ENCODE peak calls at places on chromosomes 12 and 14, in six cellular contexts. O is K562, T is H1, A is HepG2, V is GM12891, K is GM12878. L is an unnamed sample.

GRCh38 chr12:102957339-102958050 is at the start of gene ASCL1:
- DNase-seq in O (no peak), T (peak), A (no peak), V (no peak), K (no peak), L (no peak)

GRCh38 chr12:76449572-76449971 is 101.4 kb upstream of the BBS10 start:
- DNase-seq in O (no peak), T (no peak), A (no peak), V (no peak), K (no peak), L (no peak)

GRCh38 chr12:96049096-96049495 is 13.7 kb upstream of the LTA4H start:
- DNase-seq in O (no peak), T (no peak), A (no peak), V (no peak), K (no peak), L (no peak)

GRCh38 chr12:123070267-123071081 is 80.4 kb downstream of the PITPNM2 start:
- DNase-seq in O (no peak), T (no peak), A (no peak), V (no peak), K (no peak), L (no peak)

GRCh38 chr12:65634626-65635331 is 189.5 kb upstream of the HMGA2 start:
- DNase-seq in O (no peak), T (no peak), A (peak), V (no peak), K (no peak), L (no peak)

GRCh38 chr14:63155511-63156189 is 48.6 kb upstream of the RHOJ start:
- DNase-seq in O (no peak), T (no peak), A (no peak), V (no peak), K (no peak), L (no peak)

GRCh38 chr12:121678721-121679300 is 9.4 kb upstream of the MORN3 start:
- DNase-seq in O (peak), T (no peak), A (no peak), V (no peak), K (no peak), L (no peak)

GRCh38 chr14:67722293-67722692 is 20.6 kb downstream of the RDH12 start:
- DNase-seq in O (no peak), T (no peak), A (no peak), V (no peak), K (no peak), L (no peak)

GRCh38 chr14:105144666-105145380 is 23.8 kb downstream of the JAG2 start:
- DNase-seq in O (no peak), T (peak), A (no peak), V (peak), K (no peak), L (no peak)

DNA sequence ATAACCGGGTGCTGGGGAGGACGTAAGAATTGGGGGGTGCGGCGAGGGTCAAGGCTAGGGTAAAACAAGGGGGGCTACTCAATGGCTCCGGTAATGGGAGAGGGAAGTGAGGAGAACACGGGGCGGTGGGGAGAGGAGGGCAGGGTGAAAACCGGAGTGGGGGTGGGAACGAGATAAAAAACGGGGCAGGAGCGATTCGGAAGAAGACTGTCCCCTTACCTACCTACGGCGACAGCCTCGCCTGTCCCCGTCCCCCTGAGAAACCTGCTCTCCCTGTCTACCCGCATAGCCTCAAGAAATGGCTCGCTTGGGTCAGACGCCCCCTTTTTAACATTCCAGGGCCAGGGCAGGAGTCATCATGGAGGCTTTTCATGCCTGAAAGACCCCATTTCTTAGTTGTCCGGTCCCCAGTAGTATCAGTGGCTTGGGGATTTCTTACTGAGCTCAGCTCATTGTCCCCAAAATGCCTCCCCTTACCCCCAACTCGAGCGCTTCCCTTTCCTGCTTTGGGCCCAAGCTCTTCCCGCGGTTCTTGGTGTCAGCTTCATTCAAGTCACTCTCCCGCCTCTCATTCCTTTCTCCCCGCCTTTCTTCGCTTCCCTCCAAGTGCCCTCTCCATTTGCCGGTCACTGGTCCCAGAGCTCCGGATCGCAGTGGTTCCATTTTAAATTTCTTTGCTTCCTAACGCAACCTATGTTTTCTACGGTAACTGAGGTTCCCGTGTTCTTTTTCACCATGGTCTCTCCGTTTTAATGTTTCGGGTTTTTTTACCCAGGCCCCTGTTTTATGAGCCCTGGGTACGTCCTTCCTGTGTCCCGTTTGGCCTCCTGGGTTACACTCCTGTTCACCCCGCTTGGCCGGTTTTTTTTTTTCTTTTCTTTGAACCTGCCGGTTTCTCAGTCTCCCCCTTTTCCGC is 1.2 kb upstream of the WSB2 start:
- DNase-seq in O (peak), T (peak), A (no peak), V (peak), K (no peak), L (peak)
- TF ChIP-seq POLR2AphosphoS5 in O (peak), T (peak), A (no peak), V (peak), K (peak), L (peak)

GRCh38 chr12:53499261-53500118 is at the start of gene MAP3K12:
- DNase-seq in O (peak), T (peak), A (no peak), V (no peak), K (no peak), L (no peak)
- TF ChIP-seq POLR2A in O (no peak), T (no peak), A (no peak), V (no peak), K (peak), L (no peak)

DNA sequence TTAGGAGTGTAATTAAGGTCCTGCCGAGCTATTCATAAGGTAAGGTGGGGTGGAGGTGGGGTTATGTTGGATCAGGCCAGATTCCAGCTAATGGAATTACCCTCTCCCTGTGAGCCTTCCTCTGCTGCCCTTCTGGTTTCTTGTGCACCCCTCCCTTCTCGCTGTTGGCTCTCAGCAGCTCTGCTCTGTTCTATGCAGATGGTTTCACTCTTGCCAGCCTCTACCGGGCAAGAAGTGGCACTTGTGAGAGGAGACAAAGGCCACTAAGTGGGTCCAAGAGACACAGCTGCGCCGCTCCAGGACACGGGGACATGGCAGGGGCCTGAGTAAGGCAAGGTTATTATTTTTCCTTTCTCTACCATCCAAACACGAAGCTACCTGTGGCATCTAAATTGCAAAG is 334.4 kb downstream of the EMP1 start:
- DNase-seq in O (no peak), T (no peak), A (no peak), V (no peak), K (no peak), L (no peak)
- TF ChIP-seq TAF1 in O (no peak), T (no peak), A (no peak), V (no peak), K (no peak), L (no peak)

DNA sequence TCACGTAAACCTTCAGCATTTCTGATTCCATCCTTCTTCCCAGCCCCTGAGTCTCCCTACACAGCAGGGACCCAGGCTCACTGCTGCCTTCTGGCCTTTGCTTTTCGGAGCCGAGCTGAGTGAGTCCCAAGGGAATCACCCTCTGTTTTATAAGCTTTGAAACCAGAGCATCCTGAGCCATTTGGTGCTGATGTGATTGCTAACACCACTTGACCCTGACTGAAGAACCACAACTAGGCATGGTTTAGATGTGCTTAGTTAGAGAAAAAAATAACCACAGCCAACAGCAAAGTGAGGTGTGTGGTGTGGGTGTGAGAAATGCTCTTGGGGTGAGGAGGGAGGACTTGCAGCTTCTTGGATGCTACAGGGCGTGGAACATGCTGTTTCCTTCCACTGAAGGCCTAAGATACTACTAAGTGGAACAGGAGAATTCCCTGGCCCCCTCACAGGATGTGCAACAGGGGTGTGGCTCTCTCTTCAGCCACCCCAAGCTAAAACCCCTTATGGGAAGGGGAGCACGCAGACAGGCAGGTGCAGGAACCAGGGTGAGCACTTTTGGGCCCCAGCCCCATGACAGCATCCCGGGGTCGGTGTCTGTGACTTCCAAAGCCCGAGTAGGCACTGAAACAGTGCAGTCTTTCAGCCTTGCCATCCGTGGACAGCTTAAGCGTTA is at the start of gene TC2N:
- DNase-seq in O (no peak), T (no peak), A (no peak), V (no peak), K (no peak), L (no peak)
- TF ChIP-seq POLR2AphosphoS5 in O (no peak), T (no peak), A (no peak), V (no peak), K (no peak), L (no peak)

DNA sequence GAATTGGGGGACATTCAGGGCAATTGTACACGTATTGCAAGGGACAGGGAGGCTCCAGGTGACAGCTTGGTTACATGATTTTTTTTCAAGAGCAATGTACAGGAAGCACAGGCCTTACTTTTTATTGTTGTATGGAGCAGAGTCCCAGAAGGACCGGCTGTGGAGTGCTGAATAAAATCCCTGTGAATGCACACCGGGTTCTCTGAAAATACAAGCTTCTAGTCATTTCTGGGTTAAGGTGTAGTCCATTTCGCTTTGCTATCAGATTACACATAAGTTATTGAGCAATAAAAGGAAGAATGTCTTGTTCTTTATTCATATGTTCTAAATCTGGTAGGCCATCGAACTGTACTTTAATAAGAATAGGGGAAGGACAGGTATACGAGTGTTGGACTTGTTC is 52.2 kb downstream of the PDE3A start:
- DNase-seq in O (no peak), T (no peak), A (no peak), V (no peak), K (no peak), L (no peak)
- TF ChIP-seq POLR2A in O (no peak), T (no peak), A (no peak), V (no peak), K (no peak), L (no peak)

GRCh38 chr12:124278389-124279101 is 16.3 kb upstream of the RFLNA start:
- DNase-seq in O (no peak), T (no peak), A (peak), V (no peak), K (no peak), L (no peak)

GRCh38 chr12:124277394-124278222 is 17.3 kb upstream of the RFLNA start:
- DNase-seq in O (no peak), T (no peak), A (no peak), V (no peak), K (no peak), L (no peak)

GRCh38 chr12:124279315-124279714 is 15.6 kb upstream of the RFLNA start:
- DNase-seq in O (no peak), T (no peak), A (no peak), V (no peak), K (no peak), L (no peak)

GRCh38 chr12:124281309-124281708 is 13.6 kb upstream of the RFLNA start:
- DNase-seq in O (no peak), T (no peak), A (no peak), V (no peak), K (no peak), L (no peak)

GRCh38 chr12:124279846-124280360 is 15.0 kb upstream of the RFLNA start:
- DNase-seq in O (no peak), T (no peak), A (no peak), V (no peak), K (no peak), L (no peak)
- TF ChIP-seq TAF1 in O (no peak), T (no peak), A (no peak), V (no peak), K (no peak), L (no peak)

GRCh38 chr14:35628989-35629388 is 95.0 kb downstream of the INSM2 start:
- DNase-seq in O (no peak), T (no peak), A (no peak), V (no peak), K (no peak), L (no peak)

GRCh38 chr14:35631071-35631805 is 97.3 kb downstream of the INSM2 start:
- DNase-seq in O (no peak), T (no peak), A (no peak), V (no peak), K (no peak), L (no peak)

GRCh38 chr14:35637269-35637668 is 103.3 kb downstream of the INSM2 start:
- DNase-seq in O (no peak), T (no peak), A (no peak), V (no peak), K (no peak), L (no peak)

GRCh38 chr14:35632276-35633071 is 98.5 kb downstream of the INSM2 start:
- DNase-seq in O (no peak), T (no peak), A (no peak), V (no peak), K (no peak), L (no peak)
- TF ChIP-seq POLR2AphosphoS5 in O (no peak), T (no peak), A (no peak), V (no peak), K (no peak), L (no peak)

GRCh38 chr14:101521306-101521935 is 39.9 kb upstream of the DIO3 start:
- DNase-seq in O (no peak), T (no peak), A (no peak), V (no peak), K (no peak), L (no peak)

GRCh38 chr14:101516401-101516800 is 44.9 kb upstream of the DIO3 start:
- DNase-seq in O (no peak), T (no peak), A (no peak), V (no peak), K (no peak), L (no peak)

GRCh38 chr14:101518611-101519048 is 42.7 kb upstream of the DIO3 start:
- DNase-seq in O (no peak), T (no peak), A (no peak), V (no peak), K (no peak), L (no peak)

GRCh38 chr14:101520621-101521305 is 40.5 kb upstream of the DIO3 start:
- DNase-seq in O (no peak), T (no peak), A (no peak), V (no peak), K (no peak), L (no peak)

GRCh38 chr14:101519090-101519489 is 42.2 kb upstream of the DIO3 start:
- DNase-seq in O (no peak), T (no peak), A (no peak), V (no peak), K (no peak), L (no peak)
- TF ChIP-seq POLR2A in O (no peak), T (no peak), A (no peak), V (no peak), K (no peak), L (no peak)

GRCh38 chr14:89910706-89911017 is 43.9 kb downstream of the EFCAB11 start:
- DNase-seq in O (no peak), T (no peak), A (no peak), V (no peak), K (no peak), L (no peak)

GRCh38 chr14:89915114-89915878 is 39.2 kb downstream of the EFCAB11 start:
- DNase-seq in O (peak), T (peak), A (peak), V (peak), K (peak), L (peak)

GRCh38 chr14:89909586-89909985 is 44.9 kb downstream of the EFCAB11 start:
- DNase-seq in O (no peak), T (no peak), A (no peak), V (no peak), K (no peak), L (no peak)

GRCh38 chr14:89911018-89911919 is 43.3 kb downstream of the EFCAB11 start:
- DNase-seq in O (no peak), T (peak), A (peak), V (no peak), K (no peak), L (no peak)

GRCh38 chr14:89912667-89913211 is 41.8 kb downstream of the EFCAB11 start:
- DNase-seq in O (no peak), T (no peak), A (peak), V (no peak), K (no peak), L (no peak)
- TF ChIP-seq TAF1 in O (no peak), T (no peak), A (no peak), V (no peak), K (no peak), L (no peak)

L was measured in GM12892.